ENCODE peak calls at places on chromosomes 2 and 18, in six cellular contexts. A is endodermal cell, N is cardiac fibroblast, B is progenitor cell of endocrine pancreas, U is SK-N-SH, E is nephron progenitor cell. M is an unnamed sample.

GRCh38 chr18:46179306-46179705 is 75.1 kb downstream of the HAUS1 start:
- DNase-seq in A (no peak), N (no peak), B (no peak), U (no peak), E (no peak), M (no peak)

GRCh38 chr2:216082388-216082733 is 642 bp downstream of the TMEM169 start:
- DNase-seq in A (no peak), N (no peak), B (no peak), U (peak; percentile 45), E (no peak), M (no peak)

GRCh38 chr2:6973895-6974545 is 56.8 kb downstream of the RNF144A start:
- DNase-seq in A (peak; percentile 20), N (no peak), B (no peak), U (no peak), E (no peak), M (no peak)

GRCh38 chr2:37365669-37366068 is 21.2 kb downstream of the QPCT start:
- DNase-seq in A (peak; percentile 1), N (no peak), B (no peak), U (no peak), E (no peak), M (no peak)

GRCh38 chr2:238157506-238158017 is 1.2 kb upstream of the ERFE start:
- DNase-seq in A (no peak), N (no peak), B (no peak), U (no peak), E (no peak), M (no peak)

GRCh38 chr18:79634593-79634992 is 45.0 kb upstream of the CTDP1 start:
- DNase-seq in A (no peak), N (no peak), B (no peak), U (no peak), E (no peak), M (no peak)

GRCh38 chr2:38384344-38384743 is 7.3 kb upstream of the ATL2 start:
- DNase-seq in A (no peak), N (peak; percentile 10), B (no peak), U (no peak), E (no peak), M (no peak)

GRCh38 chr2:195343942-195344530 is 313.0 kb upstream of the SLC39A10 start:
- DNase-seq in A (no peak), N (peak; percentile 20), B (no peak), U (no peak), E (no peak), M (no peak)

GRCh38 chr2:217656366-217656765 is 346.4 kb downstream of the TNS1 start:
- DNase-seq in A (no peak), N (no peak), B (no peak), U (no peak), E (no peak), M (no peak)

GRCh38 chr2:160399880-160400279 is 93.7 kb downstream of the RBMS1 start:
- DNase-seq in A (no peak), N (no peak), B (no peak), U (no peak), E (no peak), M (no peak)

GRCh38 chr2:202375006-202375610 is 1.0 kb upstream of the BMPR2 start:
- DNase-seq in A (peak; percentile 83), N (peak; percentile 93), B (peak; percentile 39), U (peak; percentile 54), E (peak; percentile 74), M (peak; percentile 72)

GRCh38 chr18:46722051-46722450 is 34.8 kb downstream of the ST8SIA5 start:
- DNase-seq in A (no peak), N (no peak), B (no peak), U (no peak), E (no peak), M (no peak)

GRCh38 chr2:203450571-203450970 is 84.5 kb downstream of the RAPH1 start:
- DNase-seq in A (no peak), N (no peak), B (no peak), U (no peak), E (no peak), M (no peak)

GRCh38 chr18:78238404-78239089 is 741.1 kb upstream of the SALL3 start:
- DNase-seq in A (peak; percentile 69), N (no peak), B (no peak), U (no peak), E (peak; percentile 53), M (no peak)

GRCh38 chr18:55401638-55402191 is 186.3 kb downstream of the TCF4 start:
- DNase-seq in A (peak; percentile 75), N (peak; percentile 89), B (peak; percentile 14), U (no peak), E (peak; percentile 51), M (peak; percentile 54)

GRCh38 chr18:43314931-43315330 is 37.6 kb upstream of the SYT4 start:
- DNase-seq in A (no peak), N (no peak), B (no peak), U (no peak), E (no peak), M (no peak)

GRCh38 chr2:119223521-119224390 is at the start of gene STEAP3:
- DNase-seq in A (peak; percentile 95), N (peak; percentile 60), B (peak; percentile 72), U (peak; percentile 93), E (peak; percentile 89), M (no peak)

GRCh38 chr2:229408356-229408755 is 137.3 kb upstream of the PID1 start:
- DNase-seq in A (no peak), N (peak; percentile 95), B (no peak), U (no peak), E (no peak), M (no peak)

GRCh38 chr2:160279813-160280465 is 79.9 kb upstream of the ITGB6 start:
- DNase-seq in A (no peak), N (peak; percentile 51), B (no peak), U (no peak), E (no peak), M (no peak)

GRCh38 chr2:51490576-51491234 is 458.8 kb upstream of the NRXN1 start:
- DNase-seq in A (no peak), N (no peak), B (no peak), U (peak; percentile 38), E (no peak), M (no peak)

GRCh38 chr18:11566236-11566965 is 43.0 kb upstream of the SLC35G4 start:
- DNase-seq in A (no peak), N (no peak), B (no peak), U (no peak), E (no peak), M (no peak)

GRCh38 chr18:46320928-46321855 is 217.0 kb downstream of the HAUS1 start:
- DNase-seq in A (no peak), N (peak; percentile 35), B (no peak), U (no peak), E (no peak), M (no peak)

GRCh38 chr2:229133155-229133772 is 137.8 kb downstream of the PID1 start:
- DNase-seq in A (no peak), N (peak; percentile 72), B (no peak), U (peak; percentile 35), E (no peak), M (no peak)

GRCh38 chr2:204673877-204674276 is 128.6 kb downstream of the PARD3B start:
- DNase-seq in A (no peak), N (no peak), B (no peak), U (no peak), E (no peak), M (no peak)

GRCh38 chr2:96580771-96581170 is 44.2 kb downstream of the ARID5A start:
- DNase-seq in A (peak; percentile 85), N (no peak), B (no peak), U (peak; percentile 20), E (peak; percentile 17), M (no peak)

GRCh38 chr2:15061268-15061667 is 428.8 kb downstream of the LRATD1 start:
- DNase-seq in A (no peak), N (no peak), B (no peak), U (peak; percentile 44), E (no peak), M (no peak)

GRCh38 chr2:15059870-15060617 is 427.5 kb downstream of the LRATD1 start:
- DNase-seq in A (no peak), N (no peak), B (no peak), U (no peak), E (no peak), M (no peak)

GRCh38 chr2:15058628-15059157 is 426.2 kb downstream of the LRATD1 start:
- DNase-seq in A (no peak), N (no peak), B (no peak), U (no peak), E (no peak), M (no peak)

GRCh38 chr2:15053542-15053941 is 421.0 kb downstream of the LRATD1 start:
- DNase-seq in A (no peak), N (no peak), B (no peak), U (no peak), E (no peak), M (no peak)

DNA sequence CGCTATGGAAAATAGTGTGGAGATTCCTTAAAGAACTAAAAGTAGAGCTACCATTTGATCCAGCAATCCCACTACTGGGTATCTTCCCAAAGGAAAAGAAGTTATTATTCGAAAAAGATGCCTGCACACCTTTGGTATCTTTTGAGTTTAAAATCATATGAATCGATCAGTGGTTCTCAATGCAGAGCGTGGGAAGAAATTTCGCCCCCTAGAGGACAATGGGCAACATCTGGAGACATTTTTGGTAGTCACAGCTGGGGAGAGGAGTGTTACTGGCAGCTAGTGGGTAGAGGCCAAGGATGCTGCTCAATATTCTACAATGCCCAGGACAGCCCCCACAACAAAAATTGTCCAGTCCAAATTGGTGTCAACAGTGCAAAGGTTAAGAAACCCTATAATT is 425.5 kb downstream of the LRATD1 start:
- DNase-seq in A (peak; percentile 66), N (no peak), B (no peak), U (no peak), E (no peak), M (no peak)
- TF ChIP-seq CTCF in A (peak; percentile 80), N (no peak), B (peak; percentile 31), U (peak; percentile 36), E (peak; percentile 12), M (no peak)

GRCh38 chr2:64645014-64645418 is 8.7 kb downstream of the SERTAD2 start:
- DNase-seq in A (peak; percentile 92), N (peak; percentile 83), B (peak; percentile 35), U (no peak), E (peak; percentile 80), M (peak; percentile 73)
- TF ChIP-seq CTCF in A (no peak), N (no peak), B (peak; percentile 20), U (peak; percentile 13), E (no peak), M (no peak)

GRCh38 chr2:28370355-28370754 is 22.3 kb upstream of the FOSL2 start:
- DNase-seq in A (peak; percentile 23), N (no peak), B (no peak), U (no peak), E (no peak), M (no peak)
- TF ChIP-seq CTCF in A (no peak), N (no peak), B (no peak), U (no peak), E (no peak), M (no peak)

GRCh38 chr2:65353046-65353445 is 79.4 kb downstream of the SPRED2 start:
- DNase-seq in A (peak; percentile 81), N (no peak), B (no peak), U (no peak), E (no peak), M (no peak)

GRCh38 chr2:65351948-65352595 is 80.3 kb downstream of the SPRED2 start:
- DNase-seq in A (no peak), N (no peak), B (no peak), U (no peak), E (no peak), M (no peak)

GRCh38 chr2:65349863-65350262 is 82.5 kb downstream of the SPRED2 start:
- DNase-seq in A (no peak), N (peak; percentile 82), B (no peak), U (peak; percentile 81), E (no peak), M (peak; percentile 68)

GRCh38 chr2:65351234-65351947 is 81.0 kb downstream of the SPRED2 start:
- DNase-seq in A (peak; percentile 58), N (peak; percentile 50), B (no peak), U (no peak), E (no peak), M (no peak)

GRCh38 chr2:65350714-65351113 is 81.7 kb downstream of the SPRED2 start:
- DNase-seq in A (peak; percentile 73), N (no peak), B (no peak), U (no peak), E (peak; percentile 16), M (no peak)
- TF ChIP-seq CTCF in A (peak; percentile 72), N (peak; percentile 49), B (peak; percentile 46), U (peak; percentile 35), E (peak; percentile 31), M (peak; percentile 52)